ENCODE peak calls at places on chromosomes 5 and 9, in six cellular contexts. M is tibial artery, H is H9, T is lung, S is choroid plexus epithelial cell, L is kidney epithelial cell. C is an unnamed sample.

GRCh38 chr5:59583810-59584562 is 309.5 kb downstream of the PDE4D start:
- DNase-seq in M (no peak), H (no peak), T (no peak), S (peak), L (no peak), C (no peak)

GRCh38 chr5:135377751-135378680 is 21.0 kb downstream of the MACROH2A1 start:
- DNase-seq in M (no peak), H (no peak), T (no peak), S (no peak), L (no peak), C (no peak)

GRCh38 chr5:58818515-58818914 is 235.6 kb downstream of the RAB3C start:
- DNase-seq in M (no peak), H (no peak), T (no peak), S (no peak), L (no peak), C (no peak)

GRCh38 chr5:133993152-133993548 is 11.6 kb downstream of the VDAC1 start:
- DNase-seq in M (no peak), H (no peak), T (no peak), S (peak), L (no peak), C (no peak)

GRCh38 chr5:179393078-179393477 is 47.8 kb upstream of the ADAMTS2 start:
- DNase-seq in M (no peak), H (peak), T (no peak), S (peak), L (no peak), C (no peak)

GRCh38 chr5:149938272-149938671 is 6.3 kb downstream of the PDE6A start:
- DNase-seq in M (no peak), H (no peak), T (peak), S (peak), L (peak), C (no peak)

GRCh38 chr5:56814361-56814962 is 887 bp upstream of the MAP3K1 start:
- DNase-seq in M (peak), H (peak), T (peak), S (no peak), L (no peak), C (no peak)

GRCh38 chr5:81239613-81240012 is 6.5 kb downstream of the CKMT2 start:
- DNase-seq in M (peak), H (no peak), T (no peak), S (peak), L (no peak), C (no peak)

GRCh38 chr9:109579191-109579948 is 81.3 kb upstream of the PTPN3 start:
- DNase-seq in M (no peak), H (no peak), T (no peak), S (peak), L (no peak), C (no peak)

GRCh38 chr9:130138791-130139190 is 33.4 kb upstream of the NCS1 start:
- DNase-seq in M (peak), H (no peak), T (peak), S (peak), L (no peak), C (no peak)

GRCh38 chr9:89810434-89810833 is 205.6 kb downstream of the GADD45G start:
- DNase-seq in M (no peak), H (no peak), T (no peak), S (peak), L (peak), C (no peak)

GRCh38 chr5:160118349-160119141 is 705 bp downstream of the PWWP2A start:
- DNase-seq in M (peak), H (peak), T (peak), S (no peak), L (no peak), C (peak)

GRCh38 chr9:87569008-87569908 is 71.6 kb downstream of the DAPK1 start:
- DNase-seq in M (no peak), H (no peak), T (no peak), S (peak), L (no peak), C (no peak)

GRCh38 chr5:95403996-95404395 is 12.8 kb downstream of the FAM81B start:
- DNase-seq in M (no peak), H (no peak), T (no peak), S (no peak), L (peak), C (no peak)

GRCh38 chr9:91818226-91818587 is 131.8 kb downstream of the ROR2 start:
- DNase-seq in M (no peak), H (no peak), T (no peak), S (no peak), L (no peak), C (no peak)

GRCh38 chr5:98206566-98206965 is 566.9 kb upstream of the RGMB start:
- DNase-seq in M (no peak), H (no peak), T (no peak), S (no peak), L (no peak), C (no peak)

GRCh38 chr5:175365866-175366265 is 78.1 kb downstream of the DRD1 start:
- DNase-seq in M (no peak), H (no peak), T (no peak), S (no peak), L (no peak), C (no peak)

GRCh38 chr9:17402309-17402708 is 176.6 kb upstream of the SH3GL2 start:
- DNase-seq in M (no peak), H (no peak), T (no peak), S (peak), L (no peak), C (no peak)

GRCh38 chr5:116574682-116575634 is at the start of gene SEMA6A:
- DNase-seq in M (peak), H (peak), T (peak), S (peak), L (peak), C (peak)

GRCh38 chr9:112174223-112174964 is 703 bp downstream of the SUSD1 start:
- DNase-seq in M (peak), H (no peak), T (peak), S (peak), L (no peak), C (no peak)

GRCh38 chr9:117344892-117345660 is 69.8 kb downstream of the ASTN2 start:
- DNase-seq in M (no peak), H (no peak), T (no peak), S (peak), L (no peak), C (no peak)

GRCh38 chr5:891117-891836 is 1.3 kb downstream of the BRD9 start:
- DNase-seq in M (no peak), H (peak), T (no peak), S (peak), L (no peak), C (no peak)

GRCh38 chr5:10607666-10608442 is 44.0 kb downstream of the ANKRD33B start:
- DNase-seq in M (peak), H (no peak), T (no peak), S (peak), L (no peak), C (no peak)

GRCh38 chr5:17838506-17838905 is 204.2 kb downstream of the TAF11L14 start:
- DNase-seq in M (no peak), H (no peak), T (no peak), S (peak), L (no peak), C (no peak)

GRCh38 chr5:163383754-163384153 is 53.6 kb upstream of the CCNG1 start:
- DNase-seq in M (no peak), H (no peak), T (no peak), S (no peak), L (no peak), C (no peak)

GRCh38 chr5:1285141-1285540 is 9.7 kb downstream of the TERT start:
- DNase-seq in M (no peak), H (no peak), T (no peak), S (no peak), L (no peak), C (peak)

GRCh38 chr5:41878598-41879305 is 8.5 kb upstream of the OXCT1 start:
- DNase-seq in M (no peak), H (no peak), T (no peak), S (no peak), L (no peak), C (no peak)

GRCh38 chr9:136723362-136723976 is 11.1 kb downstream of the DIPK1B start:
- DNase-seq in M (peak), H (no peak), T (no peak), S (no peak), L (no peak), C (no peak)

GRCh38 chr9:114287763-114288232 is 35.1 kb upstream of the ORM1 start:
- DNase-seq in M (peak), H (no peak), T (no peak), S (no peak), L (no peak), C (peak)

GRCh38 chr5:173295796-173296195 is 32.4 kb downstream of the STC2 start:
- DNase-seq in M (no peak), H (no peak), T (no peak), S (no peak), L (no peak), C (no peak)

GRCh38 chr5:153565822-153566221 is 75.4 kb downstream of the GRIA1 start:
- DNase-seq in M (no peak), H (no peak), T (no peak), S (peak), L (no peak), C (no peak)

GRCh38 chr5:35810561-35810960 is 46.1 kb upstream of the IL7R start:
- DNase-seq in M (no peak), H (no peak), T (no peak), S (no peak), L (no peak), C (no peak)

GRCh38 chr9:112556497-112557085 is 70.0 kb downstream of the KIAA1958 start:
- DNase-seq in M (no peak), H (no peak), T (no peak), S (peak), L (peak), C (no peak)

GRCh38 chr9:2618289-2618688 is 3.3 kb upstream of the VLDLR start:
- DNase-seq in M (no peak), H (no peak), T (no peak), S (no peak), L (no peak), C (no peak)

GRCh38 chr5:124659798-124660197 is 86.6 kb downstream of the ZNF608 start:
- DNase-seq in M (no peak), H (no peak), T (no peak), S (peak), L (no peak), C (no peak)

GRCh38 chr5:135194573-135195266 is 160.7 kb upstream of the PITX1 start:
- DNase-seq in M (no peak), H (no peak), T (no peak), S (no peak), L (no peak), C (no peak)

GRCh38 chr5:77957516-77957915 is 181.4 kb upstream of the TBCA start:
- DNase-seq in M (no peak), H (peak), T (no peak), S (no peak), L (no peak), C (no peak)
- TF ChIP-seq CTCF in M (no peak), H (no peak), T (no peak), S (no peak), L (no peak), C (no peak)

GRCh38 chr5:131019601-131020315 is 145.3 kb downstream of the HINT1 start:
- DNase-seq in M (no peak), H (peak), T (no peak), S (no peak), L (no peak), C (no peak)
- TF ChIP-seq CTCF in M (no peak), H (no peak), T (no peak), S (no peak), L (no peak), C (no peak)

DNA sequence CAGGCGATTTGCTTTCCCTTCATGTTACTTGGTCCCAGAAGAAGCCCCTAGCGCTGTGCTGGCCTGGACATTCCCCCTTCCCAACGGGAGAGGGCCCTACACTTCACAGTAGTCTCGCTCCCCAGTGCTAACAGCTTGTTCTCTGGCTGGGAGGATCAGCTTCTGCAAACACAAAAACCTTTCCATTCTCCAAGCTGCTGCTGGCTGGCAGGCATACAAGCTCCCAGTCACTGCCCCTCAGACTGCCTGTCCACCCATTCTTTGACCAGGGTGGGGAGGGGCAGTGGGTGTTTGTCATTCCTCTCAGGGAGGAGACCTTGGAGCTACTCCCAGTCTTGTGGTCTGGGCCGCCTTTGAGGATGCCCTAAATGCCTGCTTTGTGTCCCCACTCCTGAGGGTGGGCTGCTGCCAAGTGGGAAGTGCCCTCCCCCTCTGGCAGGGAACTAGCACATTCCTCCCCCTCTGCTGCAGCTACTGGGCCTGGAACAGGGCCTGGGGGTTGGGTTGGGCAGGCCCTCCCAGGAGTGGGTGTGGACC is 20.8 kb downstream of the ENHO start:
- DNase-seq in M (no peak), H (peak), T (peak), S (peak), L (no peak), C (no peak)
- TF ChIP-seq CTCF in M (peak), H (peak), T (no peak), S (peak), L (no peak), C (no peak)

GRCh38 chr9:76664120-76664519 is 100.1 kb upstream of the PCA3 start:
- DNase-seq in M (no peak), H (no peak), T (no peak), S (no peak), L (no peak), C (no peak)

GRCh38 chr9:76667521-76667957 is 96.7 kb upstream of the PCA3 start:
- DNase-seq in M (no peak), H (no peak), T (no peak), S (peak), L (no peak), C (no peak)

GRCh38 chr9:76658510-76659231 is 105.6 kb upstream of the PCA3 start:
- DNase-seq in M (no peak), H (no peak), T (no peak), S (peak), L (no peak), C (no peak)

GRCh38 chr9:76665458-76665857 is 98.8 kb upstream of the PCA3 start:
- DNase-seq in M (no peak), H (no peak), T (no peak), S (no peak), L (no peak), C (no peak)

DNA sequence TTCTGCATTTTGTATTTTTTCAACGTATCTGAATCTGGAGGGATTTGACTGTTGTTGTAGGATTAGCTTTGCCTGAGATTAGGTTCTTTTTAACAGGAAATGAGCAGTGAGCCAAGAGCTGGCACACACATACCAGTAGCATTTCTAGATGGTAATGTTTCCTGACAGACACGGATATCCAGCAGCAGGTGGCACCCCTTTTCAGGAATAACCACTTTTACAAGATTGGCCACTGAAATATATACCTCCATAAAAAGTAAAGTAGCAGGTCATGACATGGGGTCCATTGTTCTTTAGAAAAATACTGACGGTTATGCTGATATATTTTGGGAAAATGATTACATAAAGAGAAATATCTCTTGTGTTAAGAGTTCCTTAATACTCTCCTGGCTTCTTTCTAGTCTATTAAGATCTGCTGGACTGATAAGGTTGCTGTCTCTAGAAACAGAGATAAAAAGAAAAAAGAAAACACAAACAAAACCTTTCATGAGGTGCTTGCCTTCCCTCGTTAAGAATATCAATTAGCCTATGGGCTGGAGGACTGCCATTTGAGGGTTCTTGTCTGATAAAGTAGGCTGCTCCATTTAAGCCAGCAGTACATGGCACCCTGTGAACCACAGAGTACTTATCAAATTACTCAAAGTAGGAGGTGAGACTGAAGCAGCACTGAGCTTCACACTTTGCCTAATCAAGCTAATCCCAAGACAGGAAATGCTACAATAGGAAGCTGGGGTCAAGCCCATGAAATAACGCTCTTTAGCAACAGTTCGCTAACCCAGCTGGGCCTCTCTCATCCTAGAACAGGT is 101.6 kb upstream of the PCA3 start:
- DNase-seq in M (no peak), H (no peak), T (no peak), S (no peak), L (no peak), C (no peak)
- TF ChIP-seq CTCF in M (no peak), H (no peak), T (no peak), S (no peak), L (no peak), C (no peak)

DNA sequence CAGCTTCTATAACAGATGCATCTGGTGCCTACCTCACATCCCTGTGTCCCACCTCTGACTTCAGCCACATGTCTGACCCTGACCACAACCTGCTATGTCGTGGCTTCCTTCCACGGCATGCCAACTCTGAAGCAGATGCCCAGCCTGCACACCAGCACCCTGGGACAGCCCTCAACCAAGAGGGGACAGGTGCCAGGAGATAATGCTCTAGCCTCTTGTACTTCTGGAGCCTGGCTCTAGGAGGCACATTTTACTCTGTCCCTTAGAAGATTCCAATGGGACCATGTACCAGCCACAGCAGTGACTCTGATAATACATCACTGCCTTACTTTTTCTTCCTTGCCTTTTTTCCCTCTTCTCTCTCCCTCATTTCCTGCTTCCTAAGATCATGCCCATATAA is 51.4 kb downstream of the EBF1 start:
- DNase-seq in M (no peak), H (no peak), T (no peak), S (no peak), L (no peak), C (no peak)
- TF ChIP-seq CTCF in M (no peak), H (no peak), T (no peak), S (no peak), L (no peak), C (no peak)

GRCh38 chr5:176647030-176647869 is at the start of gene TSPAN17:
- DNase-seq in M (peak), H (peak), T (peak), S (peak), L (peak), C (peak)
- TF ChIP-seq CTCF in M (no peak), H (peak), T (peak), S (peak), L (no peak), C (peak)

GRCh38 chr5:155285673-155286072 is 272.1 kb downstream of the KIF4B start:
- DNase-seq in M (no peak), H (no peak), T (no peak), S (no peak), L (no peak), C (no peak)

GRCh38 chr5:155278524-155278923 is 265.0 kb downstream of the KIF4B start:
- DNase-seq in M (no peak), H (no peak), T (no peak), S (no peak), L (no peak), C (no peak)

DNA sequence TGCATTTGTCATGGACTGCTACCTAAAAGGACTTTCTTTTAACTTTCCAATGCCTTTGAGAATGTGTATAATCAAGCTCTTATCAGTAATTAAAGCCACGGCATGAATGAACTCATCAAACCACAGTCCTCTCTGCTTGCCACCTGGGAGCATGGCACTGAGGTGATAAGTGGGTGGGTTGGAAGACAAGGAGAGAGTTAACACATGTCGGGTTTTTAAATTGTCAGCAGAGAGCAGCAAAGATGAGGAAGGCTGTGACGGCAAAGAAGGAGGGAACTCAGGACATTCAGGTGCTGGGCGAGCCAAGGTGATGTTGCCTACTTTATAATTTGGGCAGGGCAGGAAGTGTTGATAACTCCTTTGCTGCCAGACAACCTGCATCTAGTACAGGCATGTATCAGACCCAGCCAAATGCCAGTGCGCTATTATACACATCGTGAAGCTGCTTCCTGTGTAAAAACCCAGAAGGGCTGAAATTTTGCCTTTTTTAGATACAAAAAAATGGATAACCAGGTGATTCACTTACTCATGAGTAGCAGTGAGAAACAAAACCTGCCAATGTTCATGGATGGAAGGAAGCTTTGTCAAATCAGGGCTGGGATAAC is 269.1 kb downstream of the KIF4B start:
- DNase-seq in M (no peak), H (no peak), T (no peak), S (no peak), L (no peak), C (no peak)
- TF ChIP-seq CTCF in M (no peak), H (no peak), T (no peak), S (no peak), L (no peak), C (no peak)

GRCh38 chr9:119272500-119273211 is 96.6 kb downstream of the BRINP1 start:
- DNase-seq in M (no peak), H (no peak), T (no peak), S (no peak), L (no peak), C (no peak)
- TF ChIP-seq CTCF in M (no peak), H (no peak), T (no peak), S (no peak), L (no peak), C (no peak)